ENCODE peak calls at places on chromosome 21, in six cellular contexts. S is transverse colon, X is stomach, Z is tibial nerve, P is suprapubic skin, V is A549. C is an unnamed sample.

GRCh38 chr21:46067505-46068201 is 30.3 kb upstream of the COL6A2 start:
- DNase-seq in S (no peak), X (no peak), Z (no peak), P (no peak), V (no peak), C (peak)

GRCh38 chr21:26388731-26389231 is 184.3 kb downstream of the CYYR1 start:
- DNase-seq in S (no peak), X (no peak), Z (no peak), P (no peak), V (peak), C (no peak)

GRCh38 chr21:26686278-26686677 is 113.2 kb upstream of the CYYR1 start:
- DNase-seq in S (no peak), X (no peak), Z (no peak), P (no peak), V (peak), C (no peak)

GRCh38 chr21:43692949-43693348 is 26.0 kb upstream of the PDXK start:
- DNase-seq in S (no peak), X (no peak), Z (no peak), P (no peak), V (no peak), C (no peak)

GRCh38 chr21:35204850-35205564 is 155.9 kb upstream of the RUNX1 start:
- DNase-seq in S (peak), X (peak), Z (no peak), P (no peak), V (no peak), C (peak)

GRCh38 chr21:34701726-34702125 is 32.9 kb downstream of the CLIC6 start:
- DNase-seq in S (no peak), X (no peak), Z (no peak), P (no peak), V (no peak), C (no peak)

GRCh38 chr21:31686272-31686913 is 26.9 kb downstream of the SOD1 start:
- DNase-seq in S (no peak), X (no peak), Z (no peak), P (no peak), V (no peak), C (no peak)

GRCh38 chr21:28712396-28712795 is 280.3 kb downstream of the LTN1 start:
- DNase-seq in S (no peak), X (no peak), Z (no peak), P (no peak), V (no peak), C (no peak)

GRCh38 chr21:16589499-16589898 is 859.7 kb downstream of the USP25 start:
- DNase-seq in S (no peak), X (no peak), Z (no peak), P (no peak), V (no peak), C (no peak)

GRCh38 chr21:25080161-25080560 is 527.1 kb downstream of the MRPL39 start:
- DNase-seq in S (no peak), X (no peak), Z (no peak), P (no peak), V (no peak), C (no peak)

GRCh38 chr21:33968998-33969353 is 53.4 kb upstream of the ATP5PO start:
- DNase-seq in S (no peak), X (no peak), Z (no peak), P (no peak), V (no peak), C (no peak)

GRCh38 chr21:42013338-42013737 is 3.2 kb upstream of the ZBTB21 start:
- DNase-seq in S (no peak), X (no peak), Z (no peak), P (no peak), V (no peak), C (no peak)

GRCh38 chr21:28252923-28253322 is 739.8 kb downstream of the LTN1 start:
- DNase-seq in S (no peak), X (no peak), Z (no peak), P (no peak), V (no peak), C (no peak)

GRCh38 chr21:17003763-17004373 is 509.0 kb upstream of the CXADR start:
- DNase-seq in S (no peak), X (no peak), Z (no peak), P (no peak), V (no peak), C (no peak)

GRCh38 chr21:25952306-25952705 is 217.5 kb downstream of the GABPA start:
- DNase-seq in S (no peak), X (no peak), Z (no peak), P (no peak), V (no peak), C (no peak)

GRCh38 chr21:32330784-32331311 is 32.2 kb downstream of the MRAP start:
- DNase-seq in S (no peak), X (no peak), Z (no peak), P (peak), V (no peak), C (no peak)

GRCh38 chr21:35335951-35336446 is 286.9 kb upstream of the RUNX1 start:
- DNase-seq in S (no peak), X (no peak), Z (no peak), P (no peak), V (no peak), C (no peak)

GRCh38 chr21:31557956-31558838 is 101.3 kb upstream of the SOD1 start:
- DNase-seq in S (peak), X (no peak), Z (no peak), P (no peak), V (no peak), C (no peak)

GRCh38 chr21:46211786-46212720 is 16.5 kb downstream of the LSS start:
- DNase-seq in S (no peak), X (no peak), Z (no peak), P (peak), V (no peak), C (no peak)

GRCh38 chr21:42320791-42321190 is 5.6 kb upstream of the TFF3 start:
- DNase-seq in S (no peak), X (no peak), Z (no peak), P (no peak), V (no peak), C (no peak)

GRCh38 chr21:20315044-20315443 is 683.2 kb upstream of the NCAM2 start:
- DNase-seq in S (no peak), X (no peak), Z (no peak), P (no peak), V (no peak), C (no peak)

GRCh38 chr21:29299046-29299905 is 554 bp downstream of the BACH1 start:
- DNase-seq in S (peak), X (peak), Z (peak), P (peak), V (peak), C (peak)

GRCh38 chr21:16162953-16163352 is 433.2 kb downstream of the USP25 start:
- DNase-seq in S (no peak), X (no peak), Z (no peak), P (no peak), V (no peak), C (no peak)

GRCh38 chr21:42437786-42438185 is 34.1 kb downstream of the UBASH3A start:
- DNase-seq in S (no peak), X (no peak), Z (no peak), P (no peak), V (no peak), C (no peak)

GRCh38 chr21:35375115-35375514 is 326.0 kb upstream of the RUNX1 start:
- DNase-seq in S (no peak), X (no peak), Z (no peak), P (no peak), V (no peak), C (no peak)

GRCh38 chr21:31732538-31732864 is 583 bp upstream of the SCAF4 start:
- DNase-seq in S (no peak), X (no peak), Z (no peak), P (no peak), V (no peak), C (no peak)

GRCh38 chr21:14303731-14304488 is 79.0 kb downstream of the HSPA13 start:
- DNase-seq in S (no peak), X (no peak), Z (no peak), P (no peak), V (no peak), C (no peak)

GRCh38 chr21:35995522-35996088 is 64.7 kb downstream of the SETD4 start:
- DNase-seq in S (no peak), X (no peak), Z (no peak), P (no peak), V (no peak), C (no peak)

GRCh38 chr21:34128674-34129038 is 55.3 kb downstream of the MRPS6 start:
- DNase-seq in S (no peak), X (no peak), Z (no peak), P (no peak), V (no peak), C (no peak)

GRCh38 chr21:14864211-14865021 is 200.4 kb downstream of the NRIP1 start:
- DNase-seq in S (peak), X (peak), Z (peak), P (peak), V (peak), C (peak)

GRCh38 chr21:25872271-25872670 is 137.5 kb downstream of the GABPA start:
- DNase-seq in S (no peak), X (no peak), Z (no peak), P (no peak), V (no peak), C (no peak)

GRCh38 chr21:25626752-25627151 is 12.3 kb upstream of the JAM2 start:
- DNase-seq in S (no peak), X (no peak), Z (peak), P (no peak), V (no peak), C (no peak)

GRCh38 chr21:36135391-36136094 is 664 bp downstream of the CBR3 start:
- DNase-seq in S (peak), X (peak), Z (peak), P (peak), V (peak), C (peak)

GRCh38 chr21:43768868-43769167 is 7.3 kb downstream of the CSTB start:
- DNase-seq in S (no peak), X (no peak), Z (no peak), P (no peak), V (no peak), C (no peak)

GRCh38 chr21:33643658-33644311 is 1.5 kb downstream of the ITSN1 start:
- DNase-seq in S (no peak), X (no peak), Z (no peak), P (no peak), V (no peak), C (no peak)

GRCh38 chr21:33313183-33313582 is 11.6 kb upstream of the IFNAR1 start:
- DNase-seq in S (no peak), X (no peak), Z (no peak), P (no peak), V (no peak), C (no peak)

GRCh38 chr21:46189213-46189958 is 5.1 kb upstream of the SPATC1L start:
- DNase-seq in S (no peak), X (no peak), Z (no peak), P (peak), V (no peak), C (no peak)

GRCh38 chr21:15343066-15343465 is 278.3 kb upstream of the NRIP1 start:
- DNase-seq in S (no peak), X (no peak), Z (no peak), P (no peak), V (no peak), C (no peak)

GRCh38 chr21:46347791-46348381 is 23.9 kb downstream of the PCNT start:
- DNase-seq in S (no peak), X (no peak), Z (no peak), P (no peak), V (no peak), C (no peak)

GRCh38 chr21:38957575-38958340 is 152.0 kb downstream of the ETS2 start:
- DNase-seq in S (no peak), X (no peak), Z (no peak), P (no peak), V (no peak), C (no peak)

GRCh38 chr21:38956006-38956405 is 150.3 kb downstream of the ETS2 start:
- DNase-seq in S (no peak), X (no peak), Z (no peak), P (no peak), V (no peak), C (no peak)

GRCh38 chr21:38958940-38959685 is 153.4 kb downstream of the ETS2 start:
- DNase-seq in S (peak), X (no peak), Z (peak), P (no peak), V (no peak), C (no peak)

GRCh38 chr21:38955495-38955894 is 149.8 kb downstream of the ETS2 start:
- DNase-seq in S (peak), X (peak), Z (no peak), P (no peak), V (no peak), C (no peak)

DNA sequence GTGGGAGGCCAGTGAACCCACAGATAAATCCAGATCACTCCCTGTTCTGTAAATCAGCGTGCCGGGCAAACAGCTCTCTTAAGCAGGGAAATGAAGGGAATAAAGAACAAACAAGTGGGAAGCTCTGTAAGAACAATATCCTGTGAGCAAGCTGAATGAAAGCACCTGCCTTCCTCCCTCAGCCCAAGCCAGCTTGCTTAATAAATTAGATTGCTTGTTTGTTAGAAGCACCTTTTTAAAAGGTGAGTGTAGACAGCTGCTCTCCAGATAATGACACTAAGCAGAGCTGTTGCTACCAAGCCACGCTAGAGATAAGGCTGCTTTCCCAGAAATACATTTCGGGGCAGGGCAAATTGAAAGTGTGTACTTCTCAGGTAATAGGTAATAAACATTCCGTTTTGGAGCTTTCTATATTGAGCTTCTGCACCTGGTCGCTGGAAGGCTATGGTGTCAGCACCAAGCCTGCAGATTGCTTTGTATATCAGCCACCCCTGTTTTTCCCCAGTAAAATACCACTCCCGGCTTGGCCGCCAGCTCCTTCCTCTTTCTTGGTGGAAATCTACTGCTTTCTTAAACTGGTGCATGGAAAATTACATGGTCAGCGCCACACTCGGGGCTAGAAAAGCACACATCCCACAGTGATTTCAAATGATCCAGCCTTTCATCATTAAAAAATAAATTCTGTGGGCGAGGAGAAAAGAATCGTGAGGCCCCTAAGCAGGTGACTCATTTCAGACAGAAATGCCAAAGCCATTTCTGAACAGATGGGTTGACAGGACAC is 151.3 kb downstream of the ETS2 start:
- DNase-seq in S (peak), X (peak), Z (no peak), P (no peak), V (no peak), C (no peak)
- H3K27ac ChIP-seq in S (peak), X (peak), Z (no peak), P (peak), V (peak), C (no peak)

GRCh38 chr21:37636152-37636860 is 269.7 kb downstream of the DYRK1A start:
- DNase-seq in S (no peak), X (no peak), Z (no peak), P (no peak), V (peak), C (no peak)
- H3K4me3 ChIP-seq in S (no peak), X (no peak), Z (no peak), P (no peak), V (no peak), C (no peak)

GRCh38 chr21:44886113-44887075 is 12.9 kb upstream of the PTTG1IP start:
- DNase-seq in S (no peak), X (no peak), Z (no peak), P (no peak), V (no peak), C (no peak)

GRCh38 chr21:44889625-44890337 is 16.3 kb upstream of the PTTG1IP start:
- DNase-seq in S (no peak), X (no peak), Z (no peak), P (no peak), V (no peak), C (no peak)

GRCh38 chr21:44888581-44889550 is 15.4 kb upstream of the PTTG1IP start:
- DNase-seq in S (no peak), X (no peak), Z (no peak), P (no peak), V (no peak), C (no peak)

GRCh38 chr21:44887126-44887806 is 13.8 kb upstream of the PTTG1IP start:
- DNase-seq in S (no peak), X (no peak), Z (no peak), P (no peak), V (no peak), C (no peak)

DNA sequence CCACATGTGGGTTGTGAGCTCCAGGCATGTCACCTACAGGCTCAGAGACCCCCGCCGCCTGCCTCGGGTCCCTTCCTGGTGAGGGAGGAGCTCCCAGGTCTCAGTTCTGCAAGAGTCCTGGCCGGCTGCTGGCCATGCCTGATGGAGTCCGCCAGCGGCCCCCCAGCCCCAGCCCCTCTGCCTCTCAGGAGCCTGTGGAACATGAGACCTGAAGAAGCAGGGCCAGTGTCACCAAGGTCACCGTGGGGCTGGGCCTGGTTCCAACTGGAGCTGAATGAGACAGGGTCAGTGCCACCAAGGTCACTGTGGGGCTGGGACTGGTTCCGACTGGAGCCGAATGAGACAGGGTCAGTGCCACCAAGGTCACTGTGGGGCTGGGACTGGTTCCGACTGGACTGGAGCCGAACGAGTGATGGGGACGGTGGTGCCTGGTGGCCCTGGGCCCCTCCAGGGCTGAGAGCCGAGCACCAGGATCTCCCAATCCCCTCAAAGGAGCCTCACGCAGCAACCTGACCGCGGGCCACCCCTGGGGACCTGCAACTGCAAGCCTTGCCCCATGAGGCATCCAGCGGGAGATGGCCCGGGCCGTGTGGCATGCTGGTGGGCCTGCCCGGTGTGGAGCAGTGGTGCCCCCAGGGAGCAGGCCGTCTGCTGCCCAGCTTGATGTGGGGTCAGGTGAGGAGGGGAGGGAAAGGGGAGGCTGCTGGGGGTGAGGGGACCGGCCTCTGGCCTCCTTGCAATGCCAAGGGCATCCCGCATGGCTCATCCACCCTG is 14.5 kb upstream of the PTTG1IP start:
- DNase-seq in S (no peak), X (no peak), Z (no peak), P (no peak), V (no peak), C (no peak)
- TF ChIP-seq POLR2A in S (no peak), X (no peak), Z (no peak), P (no peak), V (no peak), C (no peak)

GRCh38 chr21:39657091-39657689 is 44.5 kb downstream of the B3GALT5 start:
- DNase-seq in S (no peak), X (no peak), Z (no peak), P (peak), V (no peak), C (no peak)

GRCh38 chr21:39655589-39655988 is 42.8 kb downstream of the B3GALT5 start:
- DNase-seq in S (no peak), X (no peak), Z (no peak), P (peak), V (no peak), C (no peak)

GRCh38 chr21:39658066-39658465 is 45.3 kb downstream of the B3GALT5 start:
- DNase-seq in S (no peak), X (no peak), Z (no peak), P (no peak), V (no peak), C (no peak)

GRCh38 chr21:39656209-39656608 is 43.5 kb downstream of the B3GALT5 start:
- DNase-seq in S (no peak), X (no peak), Z (no peak), P (no peak), V (no peak), C (no peak)

DNA sequence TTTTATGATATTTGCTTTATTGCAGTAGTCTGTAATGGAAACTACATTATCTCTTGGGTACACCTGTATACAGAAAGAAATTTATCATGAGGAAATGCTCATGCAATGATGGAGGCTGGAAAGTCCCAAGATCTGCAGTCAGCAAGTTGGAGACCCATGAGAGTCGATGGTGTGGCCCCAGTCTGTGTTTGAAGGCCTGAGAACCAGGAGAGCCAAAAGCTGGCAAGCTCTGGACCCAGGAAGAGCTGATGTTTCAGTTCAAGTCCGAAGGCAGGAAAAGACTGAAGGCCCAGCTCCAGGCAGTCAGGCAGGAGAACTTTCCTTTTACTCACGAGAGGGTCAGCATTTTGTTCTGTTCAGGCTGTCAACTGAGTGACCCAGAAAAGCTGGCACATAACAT is 42.2 kb downstream of the B3GALT5 start:
- DNase-seq in S (no peak), X (no peak), Z (no peak), P (peak), V (no peak), C (no peak)
- H3K27ac ChIP-seq in S (peak), X (no peak), Z (no peak), P (no peak), V (no peak), C (no peak)